ENCODE peak calls at places on chromosomes 11 and 22, in five cellular contexts. O is omental fat pad, H is pancreas, G is neural crest cell, X is cardiac fibroblast. Z is an unnamed sample.

GRCh38 chr22:32649515-32650200 is 151.8 kb upstream of the TIMP3 start:
- DNase-seq in O (no peak), H (no peak), G (no peak), X (no peak), Z (no peak)

GRCh38 chr11:1272531-1272930 is 36.9 kb downstream of the TOLLIP start:
- DNase-seq in O (no peak), H (peak; percentile 24), G (no peak), X (no peak), Z (no peak)

GRCh38 chr11:63985812-63986155 is 454 bp upstream of the OTUB1 start:
- DNase-seq in O (no peak), H (no peak), G (no peak), X (no peak), Z (peak; percentile 37)

GRCh38 chr11:67384851-67385366 is 6.9 kb upstream of the RAD9A start:
- DNase-seq in O (no peak), H (no peak), G (no peak), X (peak; percentile 66), Z (no peak)

GRCh38 chr22:26259510-26259909 is 90.2 kb downstream of the SEZ6L start:
- DNase-seq in O (no peak), H (no peak), G (peak; percentile 32), X (peak; percentile 13), Z (peak; percentile 23)

GRCh38 chr11:110837535-110838127 is 125.4 kb upstream of the ARHGAP20 start:
- DNase-seq in O (no peak), H (no peak), G (no peak), X (no peak), Z (no peak)

GRCh38 chr22:46081036-46081830 is 69.1 kb upstream of the PPARA start:
- DNase-seq in O (no peak), H (peak; percentile 53), G (no peak), X (no peak), Z (no peak)

GRCh38 chr11:131609921-131610320 is 239.5 kb downstream of the NTM start:
- DNase-seq in O (no peak), H (no peak), G (no peak), X (no peak), Z (no peak)

GRCh38 chr11:121141051-121141450 is 40.0 kb downstream of the TECTA start:
- DNase-seq in O (no peak), H (no peak), G (no peak), X (peak; percentile 12), Z (no peak)

GRCh38 chr11:118791961-118792578 is 1.1 kb upstream of the DDX6 start:
- DNase-seq in O (no peak), H (no peak), G (no peak), X (peak; percentile 23), Z (peak; percentile 12)

GRCh38 chr11:76745059-76745376 is 38.1 kb upstream of the TSKU start:
- DNase-seq in O (no peak), H (no peak), G (no peak), X (no peak), Z (no peak)

GRCh38 chr11:24142062-24142461 is 354.8 kb upstream of the LUZP2 start:
- DNase-seq in O (no peak), H (no peak), G (no peak), X (no peak), Z (no peak)

GRCh38 chr11:96037267-96037990 is 113.5 kb upstream of the MTMR2 start:
- DNase-seq in O (no peak), H (no peak), G (no peak), X (peak; percentile 68), Z (peak; percentile 32)

GRCh38 chr11:19499999-19500398 is 212.6 kb upstream of the NAV2 start:
- DNase-seq in O (no peak), H (no peak), G (no peak), X (peak; percentile 89), Z (no peak)

GRCh38 chr11:133277886-133278285 is 254.4 kb downstream of the OPCML start:
- DNase-seq in O (no peak), H (no peak), G (no peak), X (no peak), Z (no peak)

GRCh38 chr22:46050451-46050845 is 73.5 kb upstream of the WNT7B start:
- DNase-seq in O (no peak), H (no peak), G (no peak), X (no peak), Z (no peak)

GRCh38 chr22:11042116-11042515 is 4485.9 kb upstream of the OR11H1 start:
- DNase-seq in O (no peak), H (no peak), G (no peak), X (no peak), Z (no peak)

GRCh38 chr11:63517156-63517555 is 11.3 kb downstream of the LGALS12 start:
- DNase-seq in O (no peak), H (no peak), G (no peak), X (no peak), Z (no peak)

GRCh38 chr22:49972163-49973017 is 11.8 kb downstream of the PIM3 start:
- DNase-seq in O (peak; percentile 22), H (peak; percentile 73), G (peak; percentile 1), X (no peak), Z (no peak)

GRCh38 chr11:10777806-10778205 is 26.8 kb downstream of the CTR9 start:
- DNase-seq in O (no peak), H (no peak), G (no peak), X (no peak), Z (no peak)

GRCh38 chr11:134634897-134635831 is 223.1 kb upstream of the B3GAT1 start:
- DNase-seq in O (no peak), H (no peak), G (no peak), X (no peak), Z (no peak)

GRCh38 chr22:42902875-42903510 is 45.9 kb upstream of the ARFGAP3 start:
- DNase-seq in O (no peak), H (no peak), G (no peak), X (peak; percentile 50), Z (no peak)
- TF ChIP-seq CTCF in O (no peak), H (no peak), G (no peak), X (no peak), Z (no peak)

GRCh38 chr11:86606849-86607481 is 65.5 kb downstream of the ME3 start:
- DNase-seq in O (no peak), H (no peak), G (no peak), X (peak; percentile 79), Z (no peak)
- TF ChIP-seq CTCF in O (no peak), H (no peak), G (no peak), X (peak; percentile 12), Z (no peak)

GRCh38 chr11:125397421-125397820 is 98.6 kb downstream of the FEZ1 start:
- DNase-seq in O (no peak), H (no peak), G (no peak), X (no peak), Z (no peak)
- TF ChIP-seq CTCF in O (no peak), H (no peak), G (no peak), X (no peak), Z (no peak)

GRCh38 chr11:65541093-65542010 is 16.5 kb downstream of the SCYL1 start:
- DNase-seq in O (no peak), H (peak; percentile 53), G (no peak), X (no peak), Z (no peak)
- TF ChIP-seq CTCF in O (no peak), H (no peak), G (no peak), X (no peak), Z (no peak)

GRCh38 chr22:20107471-20107901 is 8.4 kb upstream of the RANBP1 start:
- DNase-seq in O (no peak), H (peak; percentile 20), G (no peak), X (no peak), Z (no peak)

GRCh38 chr22:20110359-20110985 is 5.4 kb upstream of the RANBP1 start:
- DNase-seq in O (no peak), H (peak; percentile 22), G (no peak), X (no peak), Z (no peak)

GRCh38 chr22:20109411-20110358 is 6.2 kb upstream of the RANBP1 start:
- DNase-seq in O (no peak), H (peak; percentile 45), G (no peak), X (no peak), Z (no peak)

GRCh38 chr22:20107951-20108756 is 7.8 kb upstream of the RANBP1 start:
- DNase-seq in O (no peak), H (peak; percentile 24), G (no peak), X (no peak), Z (no peak)

DNA sequence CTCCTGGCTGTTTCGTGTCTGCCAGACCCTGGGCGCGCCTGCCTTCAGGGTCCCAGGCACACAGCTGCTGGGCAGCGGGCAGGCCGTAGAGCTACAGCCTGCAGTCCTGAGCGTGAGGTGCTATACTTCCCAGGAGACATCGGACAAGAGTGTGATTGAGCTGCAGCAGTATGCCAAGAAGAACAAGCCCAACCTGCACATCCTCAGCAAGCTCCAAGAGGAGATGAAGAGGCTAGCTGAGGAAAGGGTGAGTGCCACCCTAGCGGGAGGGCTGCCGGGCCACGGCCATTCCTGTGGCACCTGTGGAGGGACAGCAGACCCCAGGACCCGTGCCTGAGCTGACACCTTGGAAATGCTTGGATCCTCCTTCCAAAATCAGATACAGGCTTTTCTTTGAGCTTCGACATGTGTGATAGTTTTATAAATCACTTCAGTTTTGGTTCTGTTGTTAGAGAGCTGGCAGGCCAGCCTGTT is 7.1 kb upstream of the RANBP1 start:
- DNase-seq in O (no peak), H (no peak), G (no peak), X (no peak), Z (no peak)
- TF ChIP-seq CTCF in O (no peak), H (no peak), G (no peak), X (no peak), Z (no peak)

DNA sequence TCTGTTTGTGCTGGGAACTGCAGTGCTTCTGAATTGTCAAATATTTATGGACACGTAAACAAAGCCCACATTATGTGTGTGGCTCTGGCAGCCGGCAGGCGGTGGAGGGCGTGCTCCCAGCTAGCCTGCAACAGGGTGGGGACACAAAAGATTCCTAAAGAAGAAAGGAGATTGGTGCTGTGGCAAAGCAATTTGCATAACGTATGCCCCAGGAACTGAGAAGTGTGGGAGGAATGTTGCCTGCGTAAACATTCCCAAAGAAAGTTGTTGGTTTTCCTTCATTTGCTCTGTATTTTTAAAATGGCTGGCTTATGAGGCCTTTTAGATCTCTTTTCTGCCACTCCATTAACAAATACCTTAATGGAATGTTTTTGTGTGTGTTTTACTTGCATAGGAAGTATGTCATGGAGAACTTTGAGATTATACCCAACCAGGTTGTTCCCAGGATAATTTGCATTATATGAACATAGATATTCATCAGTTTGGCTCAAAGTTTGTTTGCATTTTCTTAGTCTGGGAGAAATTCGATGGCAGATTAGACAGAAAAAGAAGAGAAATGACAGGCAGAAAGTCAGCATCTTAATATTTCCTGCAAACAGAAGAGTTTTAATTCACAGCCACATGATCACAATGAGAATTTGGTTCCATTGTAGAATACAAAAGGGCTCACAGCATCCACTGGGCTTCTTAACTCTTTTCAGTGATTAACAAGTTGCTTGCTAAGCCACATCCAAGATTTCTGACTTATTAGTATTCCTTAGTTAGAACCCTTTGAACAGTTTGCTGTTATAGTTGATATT is 41.8 kb upstream of the DLAT start:
- DNase-seq in O (no peak), H (peak; percentile 76), G (peak; percentile 48), X (no peak), Z (peak; percentile 61)
- TF ChIP-seq CTCF in O (no peak), H (no peak), G (peak; percentile 33), X (no peak), Z (no peak)

DNA sequence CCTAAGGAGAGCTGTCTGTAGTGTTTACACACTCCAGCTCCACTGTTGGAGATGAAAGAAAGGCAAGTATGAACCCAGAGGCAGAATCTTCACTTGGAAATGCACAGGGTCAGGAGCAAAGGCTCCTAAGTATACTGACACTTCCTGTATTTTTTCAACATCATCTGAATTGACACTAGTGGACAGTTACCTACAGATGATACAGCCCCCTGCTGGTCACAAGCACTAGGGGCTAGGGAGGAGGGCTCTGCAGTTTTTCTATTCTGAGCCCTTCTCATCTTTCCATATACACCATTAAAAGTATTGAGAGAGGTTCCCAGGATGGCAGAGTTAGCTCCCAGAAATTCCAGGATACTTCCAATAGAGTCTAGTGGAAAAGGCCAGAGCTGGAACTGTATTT is 290.3 kb upstream of the API5 start:
- DNase-seq in O (no peak), H (no peak), G (peak; percentile 18), X (no peak), Z (no peak)
- TF ChIP-seq CTCF in O (no peak), H (no peak), G (peak; percentile 58), X (no peak), Z (no peak)